ENCODE peak calls at places on chromosomes 4 and X, in six cellular contexts. B is GM12878, V is A549, A is HepG2, P is upper lobe of left lung, T is K562. G is an unnamed sample.

GRCh38 chr4:168409089-168409801 is 71.0 kb downstream of the DDX60L start:
- ATAC-seq in B (no peak), V (peak), A (no peak), P (peak), T (no peak), G (peak)

GRCh38 chr4:169899295-169899694 is 126.9 kb downstream of the MFAP3L start:
- ATAC-seq in B (no peak), V (no peak), A (no peak), P (no peak), T (no peak), G (no peak)

GRCh38 chr4:153223935-153224334 is 19.7 kb downstream of the TRIM2 start:
- ATAC-seq in B (no peak), V (no peak), A (no peak), P (peak), T (no peak), G (peak)

GRCh38 chr4:98744372-98745150 is 86.2 kb upstream of the TSPAN5 start:
- ATAC-seq in B (no peak), V (no peak), A (no peak), P (no peak), T (no peak), G (no peak)

GRCh38 chr4:39054497-39054896 is 7.5 kb upstream of the KLHL5 start:
- ATAC-seq in B (peak), V (peak), A (no peak), P (no peak), T (peak), G (no peak)

GRCh38 chrX:17860179-17860780 is 818 bp downstream of the RAI2 start:
- ATAC-seq in B (no peak), V (peak), A (no peak), P (peak), T (no peak), G (peak)

GRCh38 chr4:5050520-5050955 is 742 bp upstream of the STK32B start:
- ATAC-seq in B (peak), V (peak), A (peak), P (peak), T (peak), G (peak)

GRCh38 chr4:138055890-138056289 is 186.3 kb downstream of the SLC7A11 start:
- ATAC-seq in B (no peak), V (no peak), A (no peak), P (no peak), T (no peak), G (no peak)

GRCh38 chr4:168796362-168797106 is 213.5 kb downstream of the CBR4 start:
- ATAC-seq in B (peak), V (peak), A (peak), P (no peak), T (no peak), G (no peak)

DNA sequence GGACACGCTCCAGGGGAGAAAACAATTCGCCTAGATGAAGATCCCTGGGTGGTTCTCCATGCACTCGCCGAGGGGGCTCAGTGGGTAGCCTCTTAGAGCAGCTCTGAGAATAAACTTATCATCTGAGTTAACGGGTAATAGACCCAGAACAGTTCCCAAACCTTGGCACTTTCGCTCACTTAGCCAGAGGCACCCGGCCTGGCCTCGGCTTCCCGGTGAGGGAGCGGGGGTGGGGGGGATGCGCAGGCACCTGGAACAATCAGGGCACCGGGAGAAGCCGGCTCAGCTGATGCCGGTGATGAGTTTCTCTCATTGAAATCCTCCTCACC is 405 bp upstream of the ZAR1 start:
- ATAC-seq in B (no peak), V (no peak), A (no peak), P (no peak), T (no peak), G (no peak)
- H3K4me3 ChIP-seq in B (peak), V (no peak), A (no peak), P (peak), T (no peak), G (peak)

GRCh38 chrX:25180242-25180641 is 164.5 kb upstream of the ARX start:
- ATAC-seq in B (no peak), V (no peak), A (no peak), P (no peak), T (no peak), G (no peak)

GRCh38 chrX:25178555-25178954 is 162.8 kb upstream of the ARX start:
- ATAC-seq in B (no peak), V (no peak), A (no peak), P (no peak), T (no peak), G (no peak)

GRCh38 chrX:25175743-25176142 is 160.0 kb upstream of the ARX start:
- ATAC-seq in B (peak), V (no peak), A (no peak), P (no peak), T (no peak), G (no peak)

DNA sequence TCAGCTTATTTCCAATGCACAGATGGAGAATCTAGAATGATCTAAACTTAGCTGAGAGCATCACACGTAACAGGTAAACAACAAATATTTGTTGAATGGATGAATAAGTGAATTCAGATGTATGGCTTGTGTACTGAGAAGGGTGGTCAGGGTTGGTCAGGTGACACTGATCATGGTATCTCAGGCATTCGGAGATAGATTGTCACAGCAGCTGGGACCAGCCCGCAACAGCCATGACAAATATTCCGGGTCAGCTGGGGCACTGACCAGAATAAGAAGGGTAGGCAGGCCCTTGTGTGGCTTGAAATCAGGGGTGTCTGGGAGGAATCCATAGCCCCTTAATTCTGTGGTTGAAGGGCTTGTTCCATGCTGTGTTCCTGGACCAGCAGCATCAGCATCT is 159.4 kb upstream of the ARX start:
- ATAC-seq in B (no peak), V (no peak), A (no peak), P (no peak), T (no peak), G (no peak)
- TF ChIP-seq CTCF in B (no peak), V (no peak), A (no peak), P (no peak), T (no peak), G (no peak)

GRCh38 chrX:9928083-9928482 is 39.1 kb upstream of the CLDN34 start:
- ATAC-seq in B (no peak), V (no peak), A (no peak), P (no peak), T (no peak), G (no peak)
- TF ChIP-seq EP300 in B (no peak), V (no peak), A (no peak), P (no peak), T (no peak), G (no peak)

GRCh38 chr4:13537011-13537831 is 7.1 kb downstream of the NKX3-2 start:
- ATAC-seq in B (no peak), V (no peak), A (no peak), P (no peak), T (no peak), G (no peak)
- H3K4me3 ChIP-seq in B (no peak), V (no peak), A (no peak), P (no peak), T (no peak), G (no peak)

DNA sequence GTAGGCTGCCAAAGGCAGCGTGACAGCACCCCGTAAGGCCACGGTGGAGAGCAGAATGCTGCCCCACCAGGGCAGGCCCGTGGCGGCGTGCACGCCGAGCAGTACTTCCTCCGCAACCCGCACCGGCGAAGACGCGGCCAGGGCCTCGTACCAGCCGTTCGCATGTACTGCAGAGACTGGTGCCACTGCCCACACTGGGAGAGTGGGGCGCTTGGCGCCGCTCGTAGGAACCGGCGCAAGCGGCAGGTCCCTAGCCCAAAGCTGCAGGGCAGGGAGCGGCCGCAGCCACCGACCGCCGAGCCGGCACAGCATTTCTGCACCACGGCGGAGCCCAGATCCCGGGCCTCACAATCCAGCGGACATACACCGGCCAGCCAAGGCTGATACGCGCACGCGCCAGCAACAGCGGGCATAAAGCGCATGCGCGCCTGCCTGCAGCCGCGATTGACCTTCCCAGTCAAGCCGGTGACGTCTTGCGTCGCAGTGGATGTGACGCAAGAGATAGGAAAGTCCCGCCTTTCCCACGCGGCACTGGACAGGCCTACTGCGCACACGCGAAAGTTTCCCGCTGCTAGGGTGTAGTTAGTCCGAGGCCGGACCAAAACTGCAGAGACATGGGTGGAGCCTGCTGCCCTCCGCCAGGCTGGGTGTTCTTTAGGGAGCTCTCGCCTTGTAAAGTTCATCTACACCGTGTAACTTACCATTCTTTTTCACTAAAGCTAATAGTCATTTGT is at the start of gene COX18:
- ATAC-seq in B (peak), V (peak), A (peak), P (peak), T (peak), G (peak)
- TF ChIP-seq CTCF in B (no peak), V (no peak), A (peak), P (peak), T (peak), G (peak)

GRCh38 chr4:102827674-102828496 is 534 bp upstream of the UBE2D3 start:
- ATAC-seq in B (peak), V (peak), A (peak), P (peak), T (peak), G (peak)
- TF ChIP-seq EP300 in B (no peak), V (no peak), A (peak), P (no peak), T (peak), G (no peak)

GRCh38 chr4:88696620-88697019 is 1.0 kb downstream of the NAP1L5 start:
- ATAC-seq in B (no peak), V (no peak), A (no peak), P (peak), T (no peak), G (peak)
- H3K4me3 ChIP-seq in B (no peak), V (no peak), A (no peak), P (peak), T (peak), G (peak)

GRCh38 chrX:15737957-15738685 is at the start of gene CA5B:
- ATAC-seq in B (peak), V (peak), A (no peak), P (peak), T (peak), G (peak)

GRCh38 chrX:15737188-15737956 is 698 bp upstream of the CA5B start:
- ATAC-seq in B (no peak), V (peak), A (no peak), P (no peak), T (peak), G (no peak)

GRCh38 chrX:15739886-15740285 is 1.8 kb downstream of the CA5B start:
- ATAC-seq in B (no peak), V (no peak), A (no peak), P (no peak), T (no peak), G (no peak)

GRCh38 chrX:15744181-15744867 is 6.3 kb downstream of the CA5B start:
- ATAC-seq in B (no peak), V (peak), A (peak), P (no peak), T (peak), G (no peak)

DNA sequence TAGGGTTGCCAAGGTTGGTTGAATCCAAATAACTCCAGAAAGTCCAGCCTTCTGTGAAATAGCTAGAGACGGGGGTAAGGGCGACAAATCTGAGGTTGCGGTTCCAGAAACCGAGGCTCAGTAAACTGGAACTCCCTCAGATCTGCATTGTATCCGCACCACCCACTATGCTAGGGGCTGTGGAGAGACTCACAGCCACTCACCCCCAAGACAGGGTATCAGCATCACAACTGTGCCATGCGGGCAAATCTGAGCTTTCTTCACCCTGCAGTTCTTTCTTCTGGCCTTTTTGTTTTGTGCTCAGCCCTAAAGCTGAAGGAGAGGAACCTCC is 581 bp downstream of the CA5B start:
- ATAC-seq in B (peak), V (peak), A (no peak), P (peak), T (no peak), G (no peak)
- TF ChIP-seq CTCF in B (no peak), V (no peak), A (no peak), P (no peak), T (no peak), G (no peak)